ENCODE peak calls at places on chromosomes 3 and 15, in five cellular contexts. B is aorta, I is tibial artery, Z is psoas muscle, L is GM23338. Q is an unnamed sample. For H3K27me3, the result is how much of the 10 kb centered on the place peaks cover.

GRCh38 chr3:47282424-47283192 is at the start of the genes KIF9 and KLHL18:
- DNase-seq in Z (peak), L (peak), B (peak), I (peak), Q (peak)

GRCh38 chr3:43389388-43390254 is 103.3 kb downstream of the SNRK start:
- DNase-seq in B (peak), L (no peak), Z (no peak), I (no peak), Q (peak)

GRCh38 chr15:81893182-81893833 is 152.5 kb downstream of the MEX3B start:
- DNase-seq in I (no peak), B (no peak), L (no peak), Z (no peak), Q (no peak)

GRCh38 chr3:22585504-22585903 is 617.6 kb upstream of the UBE2E2 start:
- DNase-seq in Z (no peak), L (no peak), I (no peak), B (no peak), Q (peak)

GRCh38 chr3:153052096-153052460 is 109.9 kb upstream of the RAP2B start:
- DNase-seq in I (peak), L (no peak), Z (no peak), B (peak), Q (peak)

GRCh38 chr3:33417051-33417673 is 23.0 kb downstream of the UBP1 start:
- DNase-seq in Z (no peak), I (no peak), B (no peak), L (no peak), Q (no peak)

GRCh38 chr3:157099337-157100078 is 60.4 kb downstream of the CCNL1 start:
- DNase-seq in L (no peak), Z (no peak), I (no peak), B (no peak), Q (no peak)

GRCh38 chr3:107001635-107002034 is 375.6 kb upstream of the CCDC54 start:
- DNase-seq in I (no peak), L (no peak), B (no peak), Z (no peak), Q (no peak)

GRCh38 chr3:37745079-37745478 is 116.6 kb upstream of the CTDSPL start:
- DNase-seq in Z (no peak), B (no peak), L (no peak), I (no peak), Q (no peak)

GRCh38 chr3:15470804-15471203 is 43.4 kb downstream of the EAF1 start:
- DNase-seq in I (no peak), B (no peak), Z (no peak), L (no peak), Q (no peak)

GRCh38 chr15:74901612-74902063 is 5.0 kb downstream of the FAM219B start:
- DNase-seq in L (peak), Z (peak), B (no peak), I (peak), Q (no peak)

GRCh38 chr3:101072299-101072698 is 79.1 kb upstream of the ABI3BP start:
- DNase-seq in Z (no peak), B (no peak), I (no peak), L (no peak), Q (no peak)

GRCh38 chr15:90349072-90349471 is 3.0 kb upstream of the ZNF774 start:
- DNase-seq in B (no peak), L (no peak), I (no peak), Z (no peak), Q (no peak)
- H3K27me3 ChIP-seq in B (under half), L (under half), I (under half), Z (under half), Q (under half)

GRCh38 chr3:19248143-19248542 is 99.8 kb downstream of the KCNH8 start:
- DNase-seq in I (no peak), B (no peak), L (no peak), Z (no peak), Q (no peak)
- H3K27me3 ChIP-seq in I (under half), B (under half), L (under half), Z (under half), Q (under half)

DNA sequence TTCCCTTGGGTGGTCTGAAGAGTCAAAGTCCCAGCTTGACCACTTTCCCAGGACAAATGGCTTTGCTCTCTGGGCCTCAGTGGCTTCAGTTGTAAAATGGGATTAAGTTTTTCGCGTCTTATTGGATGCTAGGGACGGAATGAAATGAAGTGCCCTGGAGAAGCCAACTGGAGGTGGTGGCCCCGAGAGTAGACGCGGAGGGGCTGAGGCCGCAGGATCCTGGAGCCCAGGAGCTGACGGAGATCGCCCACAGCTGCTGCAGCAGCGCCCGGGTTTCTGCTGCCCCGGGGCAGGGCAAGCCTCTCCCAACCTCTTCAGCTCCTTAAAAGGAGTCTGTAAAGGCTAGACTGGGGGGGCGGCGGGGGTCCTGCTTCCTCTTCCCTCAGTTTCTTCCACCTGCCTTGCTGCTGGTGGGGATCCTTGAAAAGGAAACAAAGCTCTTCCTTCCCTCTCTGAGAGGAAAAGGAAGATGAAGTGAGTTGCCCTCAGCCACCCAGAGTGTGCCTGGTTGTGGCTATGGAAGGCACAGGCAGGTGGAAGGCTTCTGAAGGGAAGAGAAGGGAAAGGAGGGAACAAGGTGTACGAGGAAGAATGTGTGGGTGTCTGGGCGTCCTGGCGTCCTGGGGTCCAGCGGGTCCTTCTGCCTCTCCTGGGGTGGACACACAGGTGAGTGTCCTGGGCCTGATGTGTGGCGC is 967 bp upstream of the BNC1 start:
- DNase-seq in I (no peak), B (no peak), Z (no peak), L (peak), Q (no peak)
- H3K27me3 ChIP-seq in I (half or more), B (under half), Z (under half), L (half or more), Q (under half)

GRCh38 chr15:78796510-78796909 is 14.8 kb downstream of the ADAMTS7 start:
- DNase-seq in Z (no peak), I (no peak), B (no peak), L (no peak), Q (no peak)
- H3K27me3 ChIP-seq in Z (under half), I (under half), B (under half), L (under half), Q (under half)

GRCh38 chr3:45816544-45816943 is 20.2 kb upstream of the SLC6A20 start:
- DNase-seq in B (no peak), I (no peak), L (no peak), Z (peak), Q (peak)
- H3K27me3 ChIP-seq in B (under half), I (under half), L (under half), Z (under half), Q (under half)

DNA sequence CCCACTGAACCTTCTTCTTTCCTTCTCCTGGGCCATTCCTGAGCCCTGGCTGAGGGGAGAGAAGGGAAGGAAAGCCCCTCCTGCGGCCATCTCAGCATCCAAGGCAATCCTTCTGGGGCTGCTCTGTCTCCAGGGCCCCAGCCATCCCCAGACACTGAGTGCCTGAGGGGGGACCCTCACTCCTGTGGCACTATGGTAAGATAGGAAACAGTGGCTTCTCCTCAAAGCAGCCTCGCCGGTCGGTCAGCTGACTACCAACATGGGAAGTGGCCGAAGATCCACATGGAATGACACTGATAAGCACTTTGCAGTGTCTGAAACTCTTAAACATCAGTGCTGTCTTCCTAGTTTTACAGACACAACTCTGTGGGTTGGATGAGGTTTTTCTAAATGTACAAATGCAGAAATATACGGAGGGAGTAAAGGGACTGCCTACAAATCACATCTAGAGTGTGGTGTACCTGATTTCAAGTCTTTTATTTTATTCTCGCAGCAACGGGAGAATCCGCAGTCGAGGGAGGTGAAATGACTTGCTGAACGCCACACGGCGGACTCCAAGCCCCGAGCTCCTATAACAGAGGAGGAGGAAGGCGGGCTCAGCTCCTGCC is 973 bp upstream of the ITPKA start:
- DNase-seq in L (peak), Z (no peak), B (no peak), I (no peak), Q (no peak)
- H3K27me3 ChIP-seq in L (half or more), Z (under half), B (under half), I (under half), Q (under half)

DNA sequence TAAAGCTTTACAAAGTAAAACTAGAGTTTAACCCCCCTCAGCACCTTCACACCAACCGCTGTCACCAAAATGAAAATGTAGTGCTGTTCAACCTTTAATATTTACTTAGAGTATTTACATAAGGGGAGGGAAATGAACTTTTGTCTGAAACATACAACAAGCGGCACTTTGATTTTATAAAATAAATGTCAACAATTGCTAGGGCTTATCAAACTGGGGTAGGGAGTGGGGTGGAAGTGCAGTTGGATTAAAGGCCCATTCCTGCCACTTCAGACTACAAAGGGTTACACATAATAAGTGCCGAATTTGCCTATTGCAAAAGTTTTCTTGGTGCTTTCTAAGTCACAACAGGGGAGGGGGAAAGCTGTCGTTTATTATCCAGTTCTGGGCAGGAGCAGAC is 16.7 kb downstream of the SOX2 start:
- DNase-seq in I (no peak), B (no peak), L (no peak), Z (no peak), Q (no peak)
- H3K27me3 ChIP-seq in I (half or more), B (under half), L (half or more), Z (under half), Q (half or more)

GRCh38 chr3:129004639-129005295 is 3.7 kb downstream of the EFCC1 start:
- DNase-seq in I (no peak), L (no peak), Z (peak), B (no peak), Q (no peak)

GRCh38 chr3:129005526-129006303 is 4.6 kb downstream of the EFCC1 start:
- DNase-seq in B (no peak), I (no peak), L (no peak), Z (no peak), Q (no peak)

GRCh38 chr3:129007792-129008191 is 6.7 kb downstream of the EFCC1 start:
- DNase-seq in Z (no peak), B (no peak), L (no peak), I (no peak), Q (no peak)

GRCh38 chr3:129009266-129009665 is 8.2 kb downstream of the EFCC1 start:
- DNase-seq in B (no peak), Z (no peak), L (no peak), I (no peak), Q (no peak)

GRCh38 chr3:129006864-129007263 is 5.8 kb downstream of the EFCC1 start:
- DNase-seq in L (no peak), B (no peak), Z (no peak), I (no peak), Q (no peak)
- H3K27me3 ChIP-seq in L (half or more), B (under half), Z (under half), I (under half), Q (under half)

DNA sequence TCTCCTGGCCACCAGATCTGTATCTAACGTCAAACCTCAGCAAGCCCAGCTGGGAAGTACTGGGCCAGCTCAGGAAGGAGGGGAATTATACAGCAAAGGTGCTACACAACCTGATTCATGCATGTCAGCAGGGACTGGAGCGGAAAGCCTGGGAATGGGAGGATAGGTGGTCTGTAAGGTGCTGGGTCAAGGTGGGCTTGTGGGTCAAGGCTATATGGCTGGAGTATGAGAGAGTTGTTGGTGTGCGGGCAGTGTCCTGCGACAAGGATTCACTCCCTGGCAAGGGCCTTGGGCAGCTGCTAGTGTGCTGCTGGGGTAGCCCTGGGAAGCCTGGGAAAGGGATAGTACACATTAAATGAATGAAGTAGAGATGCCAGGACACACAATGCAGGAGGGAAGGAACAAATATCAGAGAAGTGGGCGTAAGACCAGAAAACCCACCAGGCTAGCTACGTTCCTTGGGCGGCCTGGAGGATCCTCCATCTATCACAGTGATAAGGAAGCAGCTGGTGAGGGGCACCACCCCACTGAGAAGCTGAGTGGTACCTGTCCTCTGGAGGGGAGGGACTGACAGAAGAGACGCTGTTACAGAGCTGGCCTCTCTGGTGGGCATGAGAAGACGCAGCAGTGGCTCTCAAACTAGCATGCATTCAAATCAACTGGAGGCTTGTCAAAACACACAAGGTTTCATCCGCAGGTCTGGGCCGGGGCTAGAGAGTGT is 8.5 kb upstream of the SYNM start:
- DNase-seq in Z (no peak), B (no peak), I (no peak), L (no peak), Q (no peak)
- H3K27me3 ChIP-seq in Z (under half), B (under half), I (under half), L (under half), Q (under half)

GRCh38 chr3:147404000-147404799 is 2.1 kb downstream of the ZIC4 start:
- DNase-seq in Z (no peak), L (peak), I (no peak), B (no peak), Q (no peak)

GRCh38 chr3:147406255-147407023 is at the start of gene ZIC4:
- DNase-seq in I (no peak), L (peak), B (no peak), Z (no peak), Q (no peak)

GRCh38 chr3:147405552-147406254 is 640 bp downstream of the ZIC4 start:
- DNase-seq in L (peak), B (no peak), Z (no peak), I (no peak), Q (no peak)

GRCh38 chr3:147407107-147407494 is 758 bp upstream of the ZIC4 start:
- DNase-seq in L (peak), I (no peak), B (no peak), Z (no peak), Q (no peak)

GRCh38 chr3:147404800-147405551 is 1.4 kb downstream of the ZIC4 start:
- DNase-seq in Z (no peak), B (no peak), L (peak), I (no peak), Q (no peak)
- H3K27me3 ChIP-seq in Z (under half), B (under half), L (half or more), I (half or more), Q (half or more)

Q was measured in keratinocyte.